ENCODE peak calls at places on chromosomes 16 and 17, in nine cellular contexts. N is AG09319, D is NB4, Y is type B pancreatic cell, Z is upper lobe of right lung, U is GM13976, P is fibroblast of pulmonary artery, S is progenitor cell of endocrine pancreas, T is MM.1S. V is an unnamed sample.

GRCh38 chr17:55056530-55056929 is 88.0 kb downstream of the STXBP4 start:
- DNase-seq in N (no peak), D (no peak), Y (no peak), T (no peak), Z (no peak), P (no peak), U (no peak), S (no peak), V (no peak)

GRCh38 chr16:4465977-4466779 is 8.2 kb downstream of the NMRAL1 start:
- DNase-seq in D (no peak), S (no peak), P (peak), N (no peak), T (no peak), Y (no peak), U (no peak), Z (no peak), V (no peak)

GRCh38 chr17:82956146-82956725 is 116.4 kb upstream of the ZNF750 start:
- DNase-seq in T (no peak), Y (peak), D (no peak), S (no peak), P (no peak), Z (peak), U (no peak), N (no peak), V (no peak)

GRCh38 chr17:396788-397187 is 44.2 kb upstream of the RPH3AL start:
- DNase-seq in S (no peak), Z (no peak), D (no peak), P (no peak), U (no peak), N (no peak), Y (no peak), T (no peak), V (no peak)

GRCh38 chr16:3959148-3959547 is 78.6 kb upstream of the CREBBP start:
- DNase-seq in S (no peak), Y (no peak), T (no peak), P (peak), U (no peak), Z (no peak), D (no peak), N (peak), V (no peak)

GRCh38 chr17:40621558-40621957 is 26.1 kb downstream of the SMARCE1 start:
- DNase-seq in T (no peak), Z (no peak), U (no peak), P (no peak), D (no peak), Y (no peak), S (no peak), N (no peak), V (no peak)

GRCh38 chr16:50253511-50253903 is 12.8 kb upstream of the ADCY7 start:
- DNase-seq in T (no peak), U (no peak), S (no peak), Y (no peak), N (no peak), P (no peak), Z (no peak), D (no peak), V (no peak)

GRCh38 chr17:72947475-72947874 is 145.0 kb downstream of the SLC39A11 start:
- DNase-seq in N (no peak), S (no peak), Y (no peak), P (no peak), U (no peak), T (no peak), Z (no peak), D (no peak), V (no peak)

GRCh38 chr16:56321159-56321558 is 104.2 kb downstream of the AMFR start:
- DNase-seq in T (no peak), Y (no peak), P (no peak), S (no peak), D (peak), N (no peak), U (no peak), Z (no peak), V (no peak)

GRCh38 chr17:50363217-50364060 is 9.5 kb downstream of the MRPL27 start:
- DNase-seq in S (no peak), P (peak), D (peak), T (no peak), Y (no peak), U (no peak), N (no peak), Z (no peak), V (no peak)

GRCh38 chr17:80395402-80396151 is 19.4 kb upstream of the ENDOV start:
- DNase-seq in P (peak), Y (no peak), Z (no peak), S (no peak), T (no peak), U (no peak), N (no peak), D (peak), V (no peak)

GRCh38 chr16:22618842-22619241 is 108.2 kb downstream of the NPIPB5 start:
- DNase-seq in N (no peak), Z (no peak), S (no peak), T (no peak), D (peak), Y (no peak), U (no peak), P (no peak), V (no peak)

GRCh38 chr17:82309656-82310570 is 7.5 kb downstream of the CD7 start:
- DNase-seq in T (no peak), S (no peak), Y (no peak), D (no peak), N (no peak), U (no peak), P (no peak), Z (no peak), V (no peak)

GRCh38 chr16:69501956-69502457 is 63.8 kb upstream of the NFAT5 start:
- DNase-seq in N (no peak), Z (no peak), U (peak), Y (no peak), S (no peak), D (no peak), T (peak), P (peak), V (no peak)

GRCh38 chr17:81323411-81323868 is 28.3 kb upstream of the SLC38A10 start:
- DNase-seq in Z (no peak), D (peak), S (no peak), T (no peak), Y (no peak), P (no peak), U (no peak), N (peak), V (no peak)

GRCh38 chr17:50153650-50154575 is 3.4 kb upstream of the PPP1R9B start:
- DNase-seq in N (no peak), P (peak), U (no peak), D (no peak), Y (no peak), S (no peak), Z (peak), T (no peak), V (no peak)

GRCh38 chr17:82449136-82449882 is 1.2 kb downstream of the CYBC1 start:
- DNase-seq in U (peak), N (no peak), S (no peak), T (peak), D (peak), P (no peak), Z (peak), Y (no peak), V (no peak)

GRCh38 chr17:74152591-74153455 is 50.7 kb upstream of the RPL38 start:
- DNase-seq in T (no peak), Y (no peak), Z (peak), D (no peak), U (no peak), P (peak), N (no peak), S (no peak), V (no peak)

GRCh38 chr16:63787014-63787413 is 1334.8 kb downstream of the CDH11 start:
- DNase-seq in Y (no peak), T (no peak), S (no peak), P (peak), U (no peak), N (no peak), Z (no peak), D (peak), V (no peak)

GRCh38 chr17:49543860-49544259 is 31.8 kb upstream of the NXPH3 start:
- DNase-seq in D (no peak), Z (no peak), T (no peak), P (no peak), N (no peak), S (no peak), Y (no peak), U (no peak), V (no peak)

GRCh38 chr16:51326131-51326856 is 175.2 kb upstream of the SALL1 start:
- DNase-seq in P (peak), U (no peak), N (no peak), S (no peak), D (peak), T (no peak), Z (no peak), Y (no peak), V (no peak)

GRCh38 chr17:83083368-83084201 is 4.2 kb downstream of the METRNL start:
- DNase-seq in P (peak), S (no peak), Y (no peak), N (peak), U (no peak), T (no peak), D (peak), Z (no peak), V (no peak)

GRCh38 chr17:76246080-76247066 is 6.1 kb upstream of the RNF157 start:
- DNase-seq in N (no peak), S (no peak), D (peak), U (peak), Y (no peak), Z (no peak), P (no peak), T (peak), V (no peak)

GRCh38 chr16:4372578-4373355 is 1.1 kb downstream of the VASN start:
- DNase-seq in T (no peak), S (no peak), Z (no peak), U (no peak), D (peak), N (no peak), Y (no peak), P (peak), V (no peak)

GRCh38 chr16:19179890-19180490 is 11.9 kb downstream of the SYT17 start:
- DNase-seq in U (peak), Z (peak), S (peak), T (no peak), N (no peak), Y (no peak), P (peak), D (peak), V (peak)

GRCh38 chr17:8162997-8163977 is 539 bp upstream of the VAMP2 start:
- DNase-seq in Z (peak), Y (no peak), N (no peak), U (no peak), S (no peak), P (no peak), T (no peak), D (no peak), V (peak)

GRCh38 chr17:32916134-32916533 is 11.8 kb upstream of the TMEM98 start:
- DNase-seq in S (no peak), P (no peak), U (no peak), D (no peak), N (no peak), Z (no peak), T (no peak), Y (no peak), V (no peak)

GRCh38 chr17:6630390-6630789 is 10.1 kb downstream of the KIAA0753 start:
- DNase-seq in D (no peak), U (no peak), Z (no peak), S (no peak), N (no peak), T (no peak), P (no peak), Y (no peak), V (no peak)

GRCh38 chr17:33028061-33028460 is 36.4 kb downstream of the SPACA3 start:
- DNase-seq in T (no peak), U (no peak), Y (no peak), N (no peak), D (no peak), Z (no peak), P (no peak), S (no peak), V (no peak)

GRCh38 chr17:66233023-66233753 is 4.0 kb upstream of the APOH start:
- DNase-seq in D (no peak), S (no peak), Z (no peak), U (no peak), T (no peak), N (no peak), Y (no peak), P (no peak), V (no peak)

GRCh38 chr16:57752581-57753447 is 17.2 kb downstream of the KATNB1 start:
- DNase-seq in U (no peak), P (no peak), T (no peak), S (no peak), Z (no peak), Y (no peak), N (no peak), D (no peak), V (peak)

GRCh38 chr16:75402174-75402820 is 31.0 kb downstream of the CFDP1 start:
- DNase-seq in T (no peak), Y (no peak), P (peak), D (no peak), Z (no peak), U (no peak), N (no peak), S (no peak), V (no peak)

GRCh38 chr16:55508941-55509920 is at the start of gene LPCAT2:
- DNase-seq in T (peak), U (peak), N (peak), P (peak), Y (peak), D (peak), Z (peak), S (peak), V (peak)

GRCh38 chr16:81004646-81005353 is 1.9 kb downstream of the CMC2 start:
- DNase-seq in T (peak), U (no peak), Y (no peak), D (peak), N (no peak), S (no peak), Z (no peak), P (peak), V (no peak)

GRCh38 chr17:56602292-56603130 is 9.0 kb downstream of the NOG start:
- DNase-seq in Y (no peak), S (no peak), N (no peak), Z (no peak), T (no peak), U (no peak), D (peak), P (no peak), V (no peak)

DNA sequence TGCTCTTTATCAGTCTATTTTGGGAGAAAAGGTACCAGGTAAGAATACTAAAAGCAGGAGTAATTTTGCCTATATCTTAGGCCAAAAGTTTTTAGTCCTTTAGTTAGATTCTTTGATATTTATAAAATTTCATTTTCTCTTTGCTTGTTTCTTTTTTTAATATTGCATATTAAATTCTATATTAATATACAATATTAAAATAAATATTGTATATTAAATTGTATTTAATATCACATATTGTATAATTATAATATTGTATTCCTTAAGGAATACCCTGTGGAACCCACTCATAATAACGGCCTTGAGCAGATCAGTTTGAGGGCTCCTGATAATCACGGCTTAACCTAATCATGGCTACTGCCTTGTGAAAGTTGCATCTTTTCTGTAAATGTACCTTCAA is 1.9 kb downstream of the CEP95 start:
- DNase-seq in P (no peak), T (no peak), U (no peak), Z (no peak), Y (no peak), N (no peak), D (no peak), S (no peak), V (no peak)
- TF ChIP-seq CTCF in P (no peak), T (no peak), U (no peak), Z (no peak), Y (no peak), N (no peak), D (no peak), S (no peak), V (no peak)

GRCh38 chr16:1429631-1430030 is 1.2 kb upstream of the PERCC1 start:
- DNase-seq in U (no peak), Z (peak), S (no peak), P (no peak), D (no peak), Y (no peak), N (no peak), T (no peak), V (peak)

GRCh38 chr16:1426734-1427451 is 4.0 kb upstream of the PERCC1 start:
- DNase-seq in U (no peak), Y (peak), Z (no peak), T (no peak), N (no peak), S (no peak), D (no peak), P (no peak), V (peak)

GRCh38 chr16:1427473-1428461 is 3.1 kb upstream of the PERCC1 start:
- DNase-seq in Y (no peak), P (no peak), D (no peak), Z (peak), N (no peak), T (no peak), U (no peak), S (no peak), V (no peak)

GRCh38 chr16:1429026-1429425 is 1.9 kb upstream of the PERCC1 start:
- DNase-seq in U (no peak), Y (no peak), P (no peak), Z (no peak), N (no peak), T (no peak), D (no peak), S (no peak), V (peak)

GRCh38 chr16:1428511-1428910 is 2.4 kb upstream of the PERCC1 start:
- DNase-seq in D (peak), P (peak), Z (peak), Y (no peak), U (peak), N (no peak), S (no peak), T (no peak), V (no peak)
- TF ChIP-seq CTCF in D (peak), P (peak), Z (peak), Y (no peak), U (peak), N (peak), S (no peak), T (no peak), V (no peak)

GRCh38 chr17:42221886-42222745 is 27.8 kb upstream of the GHDC start:
- DNase-seq in Z (no peak), Y (no peak), U (peak), N (no peak), S (no peak), P (peak), T (peak), D (peak), V (peak)
- TF ChIP-seq CTCF in Z (peak), Y (peak), U (peak), N (peak), S (peak), P (peak), T (peak), D (peak), V (peak)

DNA sequence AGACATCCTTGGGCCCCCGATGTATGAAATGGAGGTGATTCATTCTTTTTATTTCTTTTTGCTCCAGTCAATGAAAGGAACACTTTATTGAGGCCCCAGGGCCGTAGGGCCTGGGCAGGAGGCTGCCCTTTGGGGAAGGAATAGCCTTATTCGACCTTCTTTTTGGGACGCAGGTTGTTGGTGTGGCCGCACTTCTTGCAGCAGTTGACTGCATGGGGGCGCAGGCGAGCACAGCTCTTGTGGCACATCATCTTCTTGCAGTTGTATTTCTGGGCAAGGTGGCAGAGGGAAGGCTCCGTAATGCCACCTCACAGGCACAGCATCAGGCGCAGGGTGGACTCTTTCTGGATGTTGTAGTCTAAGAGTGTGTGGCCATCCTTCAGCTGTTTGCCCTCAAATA is 50.9 kb downstream of the SIAH1 start:
- DNase-seq in U (no peak), Z (no peak), N (no peak), P (no peak), T (no peak), Y (no peak), D (no peak), S (no peak), V (no peak)
- TF ChIP-seq CTCF in U (no peak), Z (no peak), N (no peak), P (no peak), T (no peak), Y (no peak), D (no peak), S (no peak), V (no peak)

DNA sequence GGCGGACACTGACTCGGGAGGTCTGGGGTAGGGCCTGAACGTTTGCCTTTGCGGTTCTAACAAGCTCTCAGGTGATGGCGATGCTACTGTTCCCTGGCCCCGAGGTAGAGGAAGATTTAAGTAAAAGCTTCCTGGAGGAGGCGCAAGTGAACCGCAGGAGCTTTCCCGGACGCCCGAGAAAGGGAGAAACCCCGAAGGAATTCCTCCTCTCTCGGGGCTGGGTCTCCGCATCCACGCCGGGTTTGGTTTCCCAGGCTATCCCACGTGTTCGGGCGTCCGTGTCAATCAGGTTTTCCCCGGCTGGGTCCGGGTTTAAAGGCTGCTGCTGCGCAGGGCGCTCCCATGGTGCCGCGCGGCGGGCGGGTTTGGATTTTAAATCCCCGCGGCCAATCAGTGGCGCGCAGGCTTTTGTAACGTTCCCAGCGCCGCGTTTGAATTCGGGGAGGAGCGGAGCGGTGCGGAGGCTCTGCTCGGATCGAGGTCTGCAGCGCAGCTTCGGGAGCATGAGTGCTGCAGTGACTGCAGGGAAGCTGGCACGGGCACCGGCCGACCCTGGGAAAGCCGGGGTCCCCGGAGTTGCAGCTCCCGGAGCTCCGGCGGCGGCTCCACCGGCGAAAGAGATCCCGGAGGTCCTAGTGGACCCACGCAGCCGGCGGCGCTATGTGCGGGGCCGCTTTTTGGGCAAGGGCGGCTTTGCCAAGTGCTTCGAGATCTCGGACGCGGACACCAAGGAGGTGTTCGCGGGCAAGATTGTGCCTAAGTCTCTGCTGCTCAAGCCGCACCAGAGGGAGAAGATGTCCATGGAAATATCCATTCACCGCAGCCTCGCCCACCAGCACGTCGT is at the start of gene PLK1:
- DNase-seq in Z (peak), D (peak), N (peak), U (peak), Y (peak), S (peak), T (peak), P (peak), V (peak)
- TF ChIP-seq CTCF in Z (peak), D (no peak), N (peak), U (peak), Y (peak), S (peak), T (peak), P (peak), V (no peak)

GRCh38 chr16:88600539-88600896 is 30.3 kb downstream of the ZC3H18 start:
- DNase-seq in Z (no peak), Y (no peak), S (no peak), N (no peak), U (no peak), P (no peak), T (no peak), D (no peak), V (no peak)
- TF ChIP-seq CTCF in Z (no peak), Y (no peak), S (no peak), N (no peak), U (no peak), P (no peak), T (no peak), D (no peak), V (no peak)